ENCODE peak calls at places on chromosomes 16 and 17, in seven cellular contexts. One of them, this sample, is unnamed.

GRCh38 chr16:52786105-52786504 is 239.2 kb upstream of the TOX3 start:
- DNase-seq in colonic mucosa: no peak
- DNase-seq in LoVo: no peak
- DNase-seq in ascending aorta: no peak
- DNase-seq in AG04450: no peak
- DNase-seq in left ventricle myocardium inferior: no peak
- DNase-seq in coronary artery: no peak
- DNase-seq in this sample: peak; percentile 33

GRCh38 chr16:23321206-23321875 is 19.2 kb downstream of the SCNN1B start:
- DNase-seq in left ventricle myocardium inferior: no peak
- DNase-seq in ascending aorta: no peak
- DNase-seq in AG04450: no peak
- DNase-seq in colonic mucosa: no peak
- DNase-seq in LoVo: no peak
- DNase-seq in coronary artery: no peak
- DNase-seq in this sample: no peak

GRCh38 chr17:17032131-17032692 is 10.0 kb upstream of the MPRIP start:
- DNase-seq in coronary artery: no peak
- DNase-seq in ascending aorta: no peak
- DNase-seq in AG04450: no peak
- DNase-seq in left ventricle myocardium inferior: peak; percentile 57
- DNase-seq in colonic mucosa: peak; percentile 49
- DNase-seq in LoVo: no peak
- DNase-seq in this sample: peak; percentile 78

GRCh38 chr17:28555022-28555421 is 2.6 kb upstream of the UNC119 start:
- DNase-seq in colonic mucosa: no peak
- DNase-seq in coronary artery: no peak
- DNase-seq in ascending aorta: no peak
- DNase-seq in AG04450: no peak
- DNase-seq in left ventricle myocardium inferior: no peak
- DNase-seq in LoVo: no peak
- DNase-seq in this sample: no peak

GRCh38 chr17:77140878-77141767 is at the start of gene SEC14L1:
- DNase-seq in ascending aorta: no peak
- DNase-seq in left ventricle myocardium inferior: peak; percentile 23
- DNase-seq in coronary artery: peak; percentile 82
- DNase-seq in LoVo: peak; percentile 16
- DNase-seq in colonic mucosa: peak; percentile 50
- DNase-seq in AG04450: no peak
- DNase-seq in this sample: peak; percentile 55

GRCh38 chr16:88503771-88504488 is 50.9 kb downstream of the ZFPM1 start:
- DNase-seq in AG04450: no peak
- DNase-seq in colonic mucosa: no peak
- DNase-seq in left ventricle myocardium inferior: no peak
- DNase-seq in coronary artery: no peak
- DNase-seq in LoVo: no peak
- DNase-seq in ascending aorta: no peak
- DNase-seq in this sample: no peak

GRCh38 chr16:11576427-11577289 is 10.1 kb downstream of the LITAF start:
- DNase-seq in LoVo: no peak
- DNase-seq in AG04450: no peak
- DNase-seq in colonic mucosa: no peak
- DNase-seq in left ventricle myocardium inferior: peak; percentile 7
- DNase-seq in coronary artery: no peak
- DNase-seq in ascending aorta: no peak
- DNase-seq in this sample: no peak

GRCh38 chr17:31598921-31599571 is 207.6 kb downstream of the RAB11FIP4 start:
- DNase-seq in ascending aorta: no peak
- DNase-seq in coronary artery: peak; percentile 58
- DNase-seq in AG04450: no peak
- DNase-seq in left ventricle myocardium inferior: no peak
- DNase-seq in LoVo: no peak
- DNase-seq in colonic mucosa: no peak
- DNase-seq in this sample: no peak

GRCh38 chr17:59365383-59365981 is 34.0 kb downstream of the YPEL2 start:
- DNase-seq in ascending aorta: no peak
- DNase-seq in coronary artery: no peak
- DNase-seq in AG04450: no peak
- DNase-seq in left ventricle myocardium inferior: no peak
- DNase-seq in LoVo: no peak
- DNase-seq in colonic mucosa: no peak
- DNase-seq in this sample: no peak

GRCh38 chr16:66871840-66872239 is 8.5 kb upstream of the PDP2 start:
- DNase-seq in left ventricle myocardium inferior: no peak
- DNase-seq in coronary artery: no peak
- DNase-seq in ascending aorta: no peak
- DNase-seq in LoVo: no peak
- DNase-seq in colonic mucosa: peak; percentile 88
- DNase-seq in AG04450: no peak
- DNase-seq in this sample: no peak

GRCh38 chr16:79449906-79450305 is 150.6 kb downstream of the MAF start:
- DNase-seq in coronary artery: no peak
- DNase-seq in LoVo: no peak
- DNase-seq in colonic mucosa: no peak
- DNase-seq in left ventricle myocardium inferior: no peak
- DNase-seq in AG04450: no peak
- DNase-seq in ascending aorta: no peak
- DNase-seq in this sample: no peak

GRCh38 chr17:71878271-71878670 is 242.5 kb upstream of the SOX9 start:
- DNase-seq in colonic mucosa: no peak
- DNase-seq in left ventricle myocardium inferior: no peak
- DNase-seq in coronary artery: no peak
- DNase-seq in AG04450: no peak
- DNase-seq in LoVo: no peak
- DNase-seq in ascending aorta: no peak
- DNase-seq in this sample: no peak

GRCh38 chr16:49858200-49859129 is 2.6 kb upstream of the ZNF423 start:
- DNase-seq in left ventricle myocardium inferior: peak; percentile 55
- DNase-seq in LoVo: no peak
- DNase-seq in AG04450: no peak
- DNase-seq in ascending aorta: no peak
- DNase-seq in colonic mucosa: peak; percentile 59
- DNase-seq in coronary artery: peak; percentile 86
- DNase-seq in this sample: peak; percentile 31

GRCh38 chr16:19601083-19601976 is 45.8 kb downstream of the VPS35L start:
- DNase-seq in ascending aorta: no peak
- DNase-seq in left ventricle myocardium inferior: no peak
- DNase-seq in LoVo: peak; percentile 53
- DNase-seq in coronary artery: no peak
- DNase-seq in colonic mucosa: peak; percentile 33
- DNase-seq in AG04450: no peak
- DNase-seq in this sample: no peak

GRCh38 chr17:21379080-21379711 is 3.0 kb downstream of the KCNJ12 start:
- DNase-seq in LoVo: no peak
- DNase-seq in colonic mucosa: peak; percentile 84
- DNase-seq in coronary artery: no peak
- DNase-seq in ascending aorta: no peak
- DNase-seq in AG04450: no peak
- DNase-seq in left ventricle myocardium inferior: peak; percentile 66
- DNase-seq in this sample: no peak

GRCh38 chr16:48541108-48541786 is 68.7 kb downstream of the N4BP1 start:
- DNase-seq in AG04450: no peak
- DNase-seq in ascending aorta: no peak
- DNase-seq in left ventricle myocardium inferior: no peak
- DNase-seq in LoVo: no peak
- DNase-seq in colonic mucosa: no peak
- DNase-seq in coronary artery: no peak
- DNase-seq in this sample: no peak

GRCh38 chr16:1920727-1921155 is 2.5 kb upstream of the HS3ST6 start:
- DNase-seq in left ventricle myocardium inferior: no peak
- DNase-seq in LoVo: no peak
- DNase-seq in colonic mucosa: no peak
- DNase-seq in ascending aorta: no peak
- DNase-seq in coronary artery: no peak
- DNase-seq in AG04450: no peak
- DNase-seq in this sample: no peak

GRCh38 chr16:61128545-61129323 is 907.5 kb downstream of the CDH8 start:
- DNase-seq in LoVo: no peak
- DNase-seq in ascending aorta: no peak
- DNase-seq in left ventricle myocardium inferior: no peak
- DNase-seq in coronary artery: no peak
- DNase-seq in colonic mucosa: no peak
- DNase-seq in AG04450: no peak
- DNase-seq in this sample: no peak

GRCh38 chr17:40344321-40345160 is 20.0 kb downstream of the GJD3 start:
- DNase-seq in LoVo: no peak
- DNase-seq in coronary artery: no peak
- DNase-seq in left ventricle myocardium inferior: no peak
- DNase-seq in colonic mucosa: no peak
- DNase-seq in AG04450: no peak
- DNase-seq in ascending aorta: no peak
- DNase-seq in this sample: no peak

GRCh38 chr17:47829870-47830269 is 1.5 kb downstream of the MRPL10 start:
- DNase-seq in LoVo: no peak
- DNase-seq in AG04450: no peak
- DNase-seq in colonic mucosa: no peak
- DNase-seq in ascending aorta: no peak
- DNase-seq in coronary artery: no peak
- DNase-seq in left ventricle myocardium inferior: no peak
- DNase-seq in this sample: no peak

GRCh38 chr17:172401-172800 is 9.0 kb downstream of the DOC2B start:
- DNase-seq in LoVo: no peak
- DNase-seq in ascending aorta: no peak
- DNase-seq in colonic mucosa: no peak
- DNase-seq in coronary artery: no peak
- DNase-seq in AG04450: no peak
- DNase-seq in left ventricle myocardium inferior: no peak
- DNase-seq in this sample: no peak

GRCh38 chr17:31692632-31693031 is 166.4 kb downstream of the COPRS start:
- DNase-seq in ascending aorta: no peak
- DNase-seq in LoVo: no peak
- DNase-seq in coronary artery: no peak
- DNase-seq in AG04450: no peak
- DNase-seq in colonic mucosa: no peak
- DNase-seq in left ventricle myocardium inferior: no peak
- DNase-seq in this sample: no peak

GRCh38 chr17:4086041-4086483 is 56.8 kb downstream of the ZZEF1 start:
- DNase-seq in LoVo: no peak
- DNase-seq in left ventricle myocardium inferior: no peak
- DNase-seq in AG04450: no peak
- DNase-seq in ascending aorta: no peak
- DNase-seq in coronary artery: no peak
- DNase-seq in colonic mucosa: no peak
- DNase-seq in this sample: no peak

GRCh38 chr16:31243734-31244670 is 15.8 kb upstream of the ITGAM start:
- DNase-seq in AG04450: no peak
- DNase-seq in left ventricle myocardium inferior: no peak
- DNase-seq in colonic mucosa: no peak
- DNase-seq in coronary artery: no peak
- DNase-seq in LoVo: no peak
- DNase-seq in ascending aorta: no peak
- DNase-seq in this sample: no peak